ENCODE peak calls at places on chromosomes 1 and 21, in five cellular contexts. C is neural progenitor cell, N is substantia nigra, T is adrenal gland, W is dorsolateral prefrontal cortex. K is an unnamed sample.

GRCh38 chr1:192766009-192766625 is 42.7 kb upstream of the RGS2 start:
- DNase-seq in W (no peak), N (no peak), T (no peak), C (no peak), K (no peak)

GRCh38 chr21:16310191-16310590 is 580.4 kb downstream of the USP25 start:
- DNase-seq in C (no peak), W (no peak), N (no peak), T (no peak), K (no peak)

GRCh38 chr1:15687446-15687845 is 3.3 kb downstream of the PLEKHM2 start:
- DNase-seq in N (no peak), T (no peak), W (no peak), C (no peak), K (no peak)

GRCh38 chr1:160291248-160292220 is 6.6 kb upstream of the PEX19 start:
- DNase-seq in C (peak; percentile 66), T (peak; percentile 89), W (peak; percentile 66), N (peak; percentile 51), K (peak; percentile 65)

GRCh38 chr1:109454497-109455133 is 11.7 kb upstream of the SYPL2 start:
- DNase-seq in W (no peak), N (no peak), C (no peak), T (no peak), K (no peak)

GRCh38 chr1:46174448-46175231 is at the start of gene TSPAN1:
- DNase-seq in W (no peak), N (no peak), T (peak; percentile 89), C (no peak), K (no peak)

GRCh38 chr1:150925080-150925479 is 1.1 kb upstream of the SETDB1 start:
- DNase-seq in W (no peak), C (no peak), N (no peak), T (no peak), K (no peak)

GRCh38 chr21:29233611-29234540 is 64.8 kb upstream of the BACH1 start:
- DNase-seq in C (peak; percentile 26), T (no peak), W (no peak), N (no peak), K (no peak)

GRCh38 chr1:111559736-111560279 is 56.4 kb upstream of the ADORA3 start:
- DNase-seq in T (no peak), C (no peak), W (no peak), N (no peak), K (no peak)

GRCh38 chr1:89022167-89022959 is at the start of gene GBP3:
- DNase-seq in C (no peak), N (no peak), W (no peak), T (no peak), K (no peak)

GRCh38 chr1:41255978-41256377 is 13.9 kb upstream of the SCMH1 start:
- DNase-seq in T (no peak), C (no peak), N (no peak), W (no peak), K (no peak)

GRCh38 chr21:33478858-33479678 is 706 bp downstream of the TMEM50B start:
- DNase-seq in T (peak; percentile 60), W (peak; percentile 18), C (peak; percentile 73), N (no peak), K (no peak)

GRCh38 chr1:85576256-85576641 is 4.3 kb upstream of the CCN1 start:
- DNase-seq in N (peak; percentile 20), W (peak; percentile 67), T (peak; percentile 64), C (no peak), K (no peak)

GRCh38 chr1:210413951-210414350 is 85.2 kb downstream of the HHAT start:
- DNase-seq in W (no peak), C (no peak), N (no peak), T (no peak), K (no peak)

GRCh38 chr1:119988316-119989067 is 81.0 kb downstream of the NOTCH2 start:
- DNase-seq in W (no peak), C (no peak), T (no peak), N (no peak), K (no peak)

GRCh38 chr1:97796716-97797115 is 124.1 kb downstream of the DPYD start:
- DNase-seq in W (no peak), C (no peak), T (no peak), N (no peak), K (no peak)

DNA sequence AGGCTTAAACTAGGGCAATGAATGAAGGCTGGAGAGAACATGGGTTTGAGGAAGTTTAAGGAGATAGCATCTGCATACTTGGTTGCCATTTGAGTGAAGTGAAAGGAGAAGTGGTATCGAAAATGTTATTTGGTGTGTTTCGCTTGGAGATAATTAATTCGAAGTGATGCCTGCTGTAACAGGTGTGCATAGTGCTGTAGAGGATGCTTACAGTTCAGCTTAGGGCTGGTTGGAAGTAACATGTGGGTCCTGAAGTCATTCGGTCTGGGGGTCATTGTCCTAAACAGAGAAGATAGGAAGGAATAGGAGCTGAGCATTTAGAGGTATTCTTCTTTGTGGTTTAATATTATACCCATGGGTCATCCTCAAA is 301 bp upstream of the NUDT17 start:
- DNase-seq in T (no peak), C (no peak), N (no peak), W (no peak), K (no peak)
- H3K27ac ChIP-seq in T (peak overlapping the region; percentile 67), C (no peak overlapping the region), N (peak overlapping the region; percentile 49), W (peak overlapping the region; percentile 60), K (no peak overlapping the region)

GRCh38 chr1:27483659-27484058 is 6.3 kb downstream of the WASF2 start:
- DNase-seq in N (no peak), C (no peak), T (no peak), W (no peak), K (no peak)
- H3K27ac ChIP-seq in N (no peak overlapping the region), C (no peak overlapping the region), T (no peak overlapping the region), W (no peak overlapping the region), K (no peak overlapping the region)

DNA sequence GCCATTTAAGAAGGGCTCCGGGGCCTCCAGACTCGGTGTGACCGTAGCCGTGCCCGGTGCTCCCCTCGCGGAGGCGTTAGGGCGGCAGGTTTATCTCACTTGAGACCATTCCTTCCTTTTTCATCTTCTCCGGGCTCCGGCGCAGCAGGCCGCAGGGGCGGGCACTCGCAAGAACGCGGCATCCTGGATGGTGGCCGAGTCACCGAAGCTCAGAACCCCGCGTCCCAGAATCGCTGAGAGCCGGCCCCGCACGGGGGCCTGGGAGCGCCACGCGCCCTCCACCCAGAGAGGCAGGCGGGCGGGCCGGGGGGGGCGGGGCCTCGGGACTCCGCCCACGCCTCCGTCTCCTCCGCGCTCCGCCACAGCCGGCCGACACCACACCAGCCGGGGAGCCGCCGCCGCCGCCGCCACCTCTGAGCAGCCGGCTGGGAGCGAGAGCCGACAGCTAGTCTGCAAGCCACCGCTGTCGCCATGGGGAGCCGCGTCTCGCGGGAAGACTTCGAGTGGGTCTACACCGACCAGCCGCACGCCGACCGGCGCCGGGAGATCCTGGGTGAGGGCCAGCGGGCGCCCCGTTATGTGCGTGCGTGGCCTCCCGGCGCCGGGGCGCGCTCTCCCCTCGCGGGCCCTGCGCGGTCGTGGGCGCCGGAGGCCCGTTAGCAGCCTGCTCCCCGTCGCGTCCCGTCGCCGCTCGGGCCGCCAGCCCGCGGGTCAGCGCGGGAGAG is at the start of gene DEGS1:
- DNase-seq in C (peak; percentile 95), N (peak; percentile 87), T (peak; percentile 96), W (peak; percentile 78), K (peak; percentile 72)
- H3K27ac ChIP-seq in C (peak within 1 kb of the TSS; percentile 66), N (peak within 1 kb of the TSS; percentile 85), T (peak within 1 kb of the TSS; percentile 94), W (peak within 1 kb of the TSS; percentile 93), K (peak within 1 kb of the TSS; percentile 85)

GRCh38 chr1:228092342-228093049 is 10.0 kb downstream of the ARF1 start:
- DNase-seq in N (no peak), W (no peak), T (peak; percentile 51), C (no peak), K (no peak)

GRCh38 chr1:228094432-228095016 is 8.6 kb downstream of the C1orf35 start:
- DNase-seq in C (no peak), N (no peak), T (no peak), W (no peak), K (no peak)

GRCh38 chr1:228095161-228095560 is 8.0 kb downstream of the C1orf35 start:
- DNase-seq in W (no peak), C (no peak), T (peak; percentile 35), N (no peak), K (no peak)

GRCh38 chr1:228091084-228091483 is 8.6 kb downstream of the ARF1 start:
- DNase-seq in T (no peak), N (no peak), W (no peak), C (no peak), K (no peak)

DNA sequence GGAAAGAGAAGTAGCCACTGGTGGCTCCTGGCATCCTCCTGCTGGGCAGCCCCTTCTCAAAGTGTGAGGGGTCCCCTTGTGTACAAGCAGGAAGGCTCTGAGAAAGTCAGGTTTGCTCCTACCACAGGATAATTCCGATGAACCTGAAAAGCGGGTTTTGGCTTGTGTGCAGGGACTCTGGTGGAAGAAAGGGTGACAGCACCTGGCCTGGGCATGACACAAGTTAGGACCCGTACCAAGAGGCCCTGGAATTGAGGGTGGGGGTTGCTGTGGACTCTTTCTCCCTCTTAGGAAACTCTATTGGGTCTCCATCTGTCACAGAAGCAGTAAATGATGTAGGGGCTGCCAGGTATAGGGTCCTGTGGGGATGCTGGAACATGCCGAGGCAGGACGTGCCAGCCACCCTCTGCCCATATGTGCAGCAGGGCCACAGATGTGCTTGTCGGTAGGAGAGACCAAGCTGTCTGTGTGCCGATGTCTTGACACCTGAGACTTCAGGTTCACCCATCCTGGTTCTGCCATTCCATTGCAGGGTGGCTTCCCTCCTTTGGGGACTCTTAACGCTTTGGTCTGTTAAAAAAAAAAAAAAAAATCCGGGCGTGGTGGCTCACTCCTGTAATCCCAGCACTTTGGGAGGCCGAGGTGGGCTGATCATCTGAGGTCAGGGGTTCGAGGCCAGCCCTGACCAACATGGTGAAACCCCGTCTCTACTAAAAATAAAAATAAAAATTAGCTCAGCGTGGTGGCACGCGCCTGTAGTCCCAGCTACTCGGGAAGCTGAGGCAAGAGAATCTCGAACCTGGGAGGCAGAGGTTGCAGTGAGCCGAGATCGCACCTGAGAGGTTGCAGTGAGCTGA is 9.8 kb downstream of the C1orf35 start:
- DNase-seq in W (no peak), T (peak; percentile 49), C (no peak), N (no peak), K (no peak)
- H3K27ac ChIP-seq in W (no peak overlapping the region), T (no peak overlapping the region), C (no peak overlapping the region), N (no peak overlapping the region), K (no peak overlapping the region)

DNA sequence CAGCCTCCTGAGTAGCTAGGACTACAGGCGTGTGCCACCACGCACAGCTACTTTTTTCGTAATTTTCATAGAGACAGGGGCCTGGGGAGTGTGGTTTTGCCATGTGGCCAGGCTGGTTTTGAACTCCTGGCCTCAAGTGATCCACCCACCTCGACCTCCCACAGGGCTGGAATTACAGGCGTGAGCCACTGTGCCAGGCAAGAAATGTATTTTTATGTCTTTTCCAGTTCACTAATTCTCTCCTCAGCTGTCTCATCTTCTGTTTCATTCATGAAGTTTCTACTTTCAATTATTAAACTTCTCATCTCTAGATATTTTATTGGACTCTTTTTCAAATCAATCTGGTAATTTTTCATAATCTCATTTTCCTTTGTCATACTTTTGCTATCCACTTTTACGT is 72.1 kb upstream of the DISP3 start:
- DNase-seq in T (no peak), N (no peak), C (no peak), W (no peak), K (no peak)
- H3K27ac ChIP-seq in T (no peak overlapping the region), N (no peak overlapping the region), C (no peak overlapping the region), W (no peak overlapping the region), K (no peak overlapping the region)

DNA sequence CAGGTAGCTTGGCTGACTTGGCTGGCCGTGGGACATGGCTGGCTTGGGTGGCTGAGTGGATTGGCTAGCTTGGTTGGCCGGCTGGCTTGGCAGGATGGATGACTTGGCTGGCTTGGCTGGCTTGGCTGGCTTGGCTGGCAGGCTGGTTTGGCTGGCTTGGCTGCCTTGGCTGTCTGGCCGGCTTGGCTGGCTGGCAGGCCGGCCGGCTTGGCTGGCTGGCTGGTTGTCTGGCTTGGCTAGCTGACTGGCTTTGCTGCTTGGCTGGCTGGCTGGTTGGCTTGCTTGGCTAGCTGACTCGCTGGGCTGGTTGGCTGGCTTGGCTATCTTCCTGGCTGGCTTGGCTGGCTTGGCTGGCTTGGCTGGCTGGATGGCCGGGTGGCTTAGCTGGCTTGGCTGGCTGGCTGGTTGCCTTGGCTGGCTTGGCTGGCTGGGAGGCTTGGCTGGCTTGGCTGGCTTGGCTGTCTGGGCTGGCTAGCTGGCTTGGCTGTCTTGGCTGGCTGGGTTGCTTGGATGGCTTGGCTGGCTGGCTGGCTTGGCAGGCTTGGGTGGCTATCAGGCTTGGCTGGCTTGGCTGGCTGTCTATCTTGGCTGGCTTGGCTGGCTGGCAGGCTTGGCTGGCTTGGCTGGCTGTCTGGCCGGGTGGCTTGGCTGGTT is 129.7 kb upstream of the FAM72C start:
- DNase-seq in N (no peak), C (no peak), W (peak; percentile 3), T (peak; percentile 53), K (no peak)
- H3K27ac ChIP-seq in N (no peak overlapping the region), C (no peak overlapping the region), W (no peak overlapping the region), T (no peak overlapping the region), K (no peak overlapping the region)

K was measured in caudate nucleus.